ENCODE peak calls at places on chromosomes 13 and 19, in ten cellular contexts. One of them, this sample, is unnamed. For H3K4me1, the result is how much of the 10 kb centered on the place peaks cover.

GRCh38 chr19:1007852-1008251 is 7.6 kb downstream of the GRIN3B start:
- DNase-seq in upper lobe of left lung: no peak
- DNase-seq in gastrocnemius medialis: no peak
- DNase-seq in tibial nerve: no peak
- DNase-seq in A549: no peak
- DNase-seq in IMR-90: no peak
- DNase-seq in heart left ventricle: no peak
- DNase-seq in endothelial cell of umbilical vein: no peak
- DNase-seq in transverse colon: no peak
- DNase-seq in esophagus muscularis mucosa: no peak
- DNase-seq in this sample: no peak

GRCh38 chr19:32928806-32929205 is 43.0 kb downstream of the CEP89 start:
- DNase-seq in upper lobe of left lung: no peak
- DNase-seq in gastrocnemius medialis: no peak
- DNase-seq in tibial nerve: no peak
- DNase-seq in A549: peak
- DNase-seq in IMR-90: peak
- DNase-seq in heart left ventricle: no peak
- DNase-seq in endothelial cell of umbilical vein: no peak
- DNase-seq in transverse colon: no peak
- DNase-seq in esophagus muscularis mucosa: no peak
- DNase-seq in this sample: no peak

GRCh38 chr13:55199132-55199531 is 1941.6 kb upstream of the PRR20A start:
- DNase-seq in upper lobe of left lung: no peak
- DNase-seq in gastrocnemius medialis: no peak
- DNase-seq in tibial nerve: no peak
- DNase-seq in A549: no peak
- DNase-seq in IMR-90: no peak
- DNase-seq in heart left ventricle: no peak
- DNase-seq in endothelial cell of umbilical vein: no peak
- DNase-seq in transverse colon: no peak
- DNase-seq in esophagus muscularis mucosa: no peak
- DNase-seq in this sample: no peak

GRCh38 chr13:99996177-99996705 is 14.7 kb downstream of the ZIC2 start:
- DNase-seq in upper lobe of left lung: no peak
- DNase-seq in gastrocnemius medialis: no peak
- DNase-seq in tibial nerve: no peak
- DNase-seq in A549: no peak
- DNase-seq in IMR-90: no peak
- DNase-seq in heart left ventricle: no peak
- DNase-seq in endothelial cell of umbilical vein: peak
- DNase-seq in transverse colon: no peak
- DNase-seq in esophagus muscularis mucosa: no peak
- DNase-seq in this sample: no peak

GRCh38 chr13:95481051-95481775 is 71.3 kb upstream of the CLDN10 start:
- DNase-seq in upper lobe of left lung: no peak
- DNase-seq in gastrocnemius medialis: no peak
- DNase-seq in tibial nerve: no peak
- DNase-seq in A549: no peak
- DNase-seq in IMR-90: peak
- DNase-seq in heart left ventricle: no peak
- DNase-seq in endothelial cell of umbilical vein: peak
- DNase-seq in transverse colon: no peak
- DNase-seq in esophagus muscularis mucosa: no peak
- DNase-seq in this sample: no peak

GRCh38 chr13:31209172-31209818 is 9.5 kb downstream of the B3GLCT start:
- DNase-seq in upper lobe of left lung: no peak
- DNase-seq in gastrocnemius medialis: peak
- DNase-seq in tibial nerve: no peak
- DNase-seq in A549: no peak
- DNase-seq in IMR-90: peak
- DNase-seq in heart left ventricle: peak
- DNase-seq in endothelial cell of umbilical vein: peak
- DNase-seq in transverse colon: peak
- DNase-seq in esophagus muscularis mucosa: peak
- DNase-seq in this sample: no peak

GRCh38 chr13:28147489-28147888 is 9.1 kb downstream of the PAN3 start:
- DNase-seq in upper lobe of left lung: no peak
- DNase-seq in gastrocnemius medialis: no peak
- DNase-seq in tibial nerve: no peak
- DNase-seq in A549: no peak
- DNase-seq in IMR-90: peak
- DNase-seq in heart left ventricle: no peak
- DNase-seq in endothelial cell of umbilical vein: no peak
- DNase-seq in transverse colon: no peak
- DNase-seq in esophagus muscularis mucosa: no peak
- DNase-seq in this sample: no peak

GRCh38 chr19:5075603-5076002 is 106.7 kb downstream of the KDM4B start:
- DNase-seq in upper lobe of left lung: no peak
- DNase-seq in gastrocnemius medialis: no peak
- DNase-seq in tibial nerve: no peak
- DNase-seq in A549: no peak
- DNase-seq in IMR-90: no peak
- DNase-seq in heart left ventricle: no peak
- DNase-seq in endothelial cell of umbilical vein: no peak
- DNase-seq in transverse colon: no peak
- DNase-seq in esophagus muscularis mucosa: no peak
- DNase-seq in this sample: no peak

GRCh38 chr13:104759069-104759468 is 1692.9 kb upstream of the SLC10A2 start:
- DNase-seq in upper lobe of left lung: no peak
- DNase-seq in gastrocnemius medialis: no peak
- DNase-seq in tibial nerve: no peak
- DNase-seq in A549: no peak
- DNase-seq in IMR-90: no peak
- DNase-seq in heart left ventricle: no peak
- DNase-seq in endothelial cell of umbilical vein: no peak
- DNase-seq in transverse colon: no peak
- DNase-seq in esophagus muscularis mucosa: no peak
- DNase-seq in this sample: no peak

GRCh38 chr13:29524641-29525040 is 70.8 kb downstream of the SLC7A1 start:
- DNase-seq in upper lobe of left lung: no peak
- DNase-seq in gastrocnemius medialis: no peak
- DNase-seq in tibial nerve: no peak
- DNase-seq in A549: no peak
- DNase-seq in IMR-90: no peak
- DNase-seq in heart left ventricle: no peak
- DNase-seq in endothelial cell of umbilical vein: no peak
- DNase-seq in transverse colon: no peak
- DNase-seq in esophagus muscularis mucosa: no peak
- DNase-seq in this sample: peak

GRCh38 chr19:13366529-13367143 is 139.6 kb downstream of the CACNA1A start:
- DNase-seq in upper lobe of left lung: no peak
- DNase-seq in gastrocnemius medialis: no peak
- DNase-seq in tibial nerve: no peak
- DNase-seq in A549: peak
- DNase-seq in IMR-90: peak
- DNase-seq in heart left ventricle: no peak
- DNase-seq in endothelial cell of umbilical vein: peak
- DNase-seq in transverse colon: no peak
- DNase-seq in esophagus muscularis mucosa: no peak
- DNase-seq in this sample: no peak

GRCh38 chr13:71712988-71713653 is 153.9 kb downstream of the DACH1 start:
- DNase-seq in upper lobe of left lung: no peak
- DNase-seq in gastrocnemius medialis: no peak
- DNase-seq in tibial nerve: no peak
- DNase-seq in A549: no peak
- DNase-seq in IMR-90: no peak
- DNase-seq in heart left ventricle: peak
- DNase-seq in endothelial cell of umbilical vein: peak
- DNase-seq in transverse colon: no peak
- DNase-seq in esophagus muscularis mucosa: no peak
- DNase-seq in this sample: no peak

GRCh38 chr19:51749979-51750378 is 1.7 kb downstream of the FPR1 start:
- DNase-seq in upper lobe of left lung: no peak
- DNase-seq in gastrocnemius medialis: no peak
- DNase-seq in tibial nerve: no peak
- DNase-seq in A549: no peak
- DNase-seq in IMR-90: no peak
- DNase-seq in heart left ventricle: no peak
- DNase-seq in endothelial cell of umbilical vein: no peak
- DNase-seq in transverse colon: no peak
- DNase-seq in esophagus muscularis mucosa: no peak
- DNase-seq in this sample: no peak

GRCh38 chr19:15717781-15718180 is 10.0 kb upstream of the OR10H2 start:
- DNase-seq in upper lobe of left lung: no peak
- DNase-seq in gastrocnemius medialis: no peak
- DNase-seq in tibial nerve: no peak
- DNase-seq in A549: no peak
- DNase-seq in IMR-90: no peak
- DNase-seq in heart left ventricle: no peak
- DNase-seq in endothelial cell of umbilical vein: no peak
- DNase-seq in transverse colon: no peak
- DNase-seq in esophagus muscularis mucosa: peak
- DNase-seq in this sample: no peak

GRCh38 chr13:21022694-21023325 is 38.6 kb downstream of the LATS2 start:
- DNase-seq in upper lobe of left lung: no peak
- DNase-seq in gastrocnemius medialis: no peak
- DNase-seq in tibial nerve: no peak
- DNase-seq in A549: no peak
- DNase-seq in IMR-90: no peak
- DNase-seq in heart left ventricle: no peak
- DNase-seq in endothelial cell of umbilical vein: no peak
- DNase-seq in transverse colon: no peak
- DNase-seq in esophagus muscularis mucosa: no peak
- DNase-seq in this sample: no peak

GRCh38 chr19:46574533-46574932 is 26.6 kb upstream of the CALM3 start:
- DNase-seq in upper lobe of left lung: no peak
- DNase-seq in gastrocnemius medialis: no peak
- DNase-seq in tibial nerve: no peak
- DNase-seq in A549: no peak
- DNase-seq in IMR-90: no peak
- DNase-seq in heart left ventricle: no peak
- DNase-seq in endothelial cell of umbilical vein: no peak
- DNase-seq in transverse colon: no peak
- DNase-seq in esophagus muscularis mucosa: no peak
- DNase-seq in this sample: no peak

GRCh38 chr13:40181203-40181845 is 485.1 kb downstream of the FOXO1 start:
- DNase-seq in upper lobe of left lung: peak
- DNase-seq in gastrocnemius medialis: no peak
- DNase-seq in tibial nerve: no peak
- DNase-seq in A549: no peak
- DNase-seq in IMR-90: peak
- DNase-seq in heart left ventricle: no peak
- DNase-seq in endothelial cell of umbilical vein: peak
- DNase-seq in transverse colon: no peak
- DNase-seq in esophagus muscularis mucosa: no peak
- DNase-seq in this sample: no peak

GRCh38 chr19:14383556-14383897 is 2.3 kb downstream of the ADGRE5 start:
- DNase-seq in upper lobe of left lung: no peak
- DNase-seq in gastrocnemius medialis: no peak
- DNase-seq in tibial nerve: no peak
- DNase-seq in A549: no peak
- DNase-seq in IMR-90: peak
- DNase-seq in heart left ventricle: peak
- DNase-seq in endothelial cell of umbilical vein: no peak
- DNase-seq in transverse colon: peak
- DNase-seq in esophagus muscularis mucosa: no peak
- DNase-seq in this sample: no peak

DNA sequence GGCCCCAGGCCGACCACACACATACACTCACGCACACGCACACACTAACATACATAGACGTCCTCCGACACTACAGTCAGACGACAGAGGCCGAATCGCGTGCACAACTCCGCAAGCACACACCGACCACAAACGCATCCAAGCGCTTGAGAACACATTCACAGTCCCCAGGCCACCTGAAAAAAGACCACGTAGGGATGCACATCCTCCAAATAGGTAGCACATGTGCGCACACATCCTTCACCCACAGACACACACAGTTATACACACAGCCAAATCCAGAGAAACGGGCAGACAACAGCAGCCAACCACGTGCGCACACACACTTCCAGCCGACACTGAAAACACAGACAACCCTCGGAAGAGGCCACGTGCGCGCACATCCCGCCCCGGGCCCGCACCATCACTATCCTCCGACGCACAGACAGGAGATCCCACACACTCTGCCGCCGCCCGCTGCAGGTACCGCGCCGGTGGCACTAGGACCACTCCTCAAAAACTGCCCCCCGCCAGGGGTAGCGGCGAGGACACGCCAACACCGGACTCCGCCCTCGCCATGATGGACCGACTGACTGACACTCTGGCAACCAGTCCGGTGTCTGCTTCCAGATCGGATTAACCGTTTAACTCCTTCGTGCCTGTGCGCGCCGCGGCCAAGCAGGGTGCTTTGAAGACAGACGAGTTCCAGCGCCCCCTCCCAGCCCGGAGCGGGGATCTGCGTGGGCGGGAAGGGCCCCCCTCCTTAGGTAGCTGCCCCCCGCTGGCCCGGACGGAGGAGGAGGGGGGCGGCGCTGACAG is 493 bp upstream of the PDE4A start:
- DNase-seq in upper lobe of left lung: no peak
- DNase-seq in gastrocnemius medialis: no peak
- DNase-seq in tibial nerve: no peak
- DNase-seq in A549: peak
- DNase-seq in IMR-90: peak
- DNase-seq in heart left ventricle: no peak
- DNase-seq in endothelial cell of umbilical vein: no peak
- DNase-seq in transverse colon: no peak
- DNase-seq in esophagus muscularis mucosa: no peak
- DNase-seq in this sample: no peak
- H3K4me1 ChIP-seq in upper lobe of left lung: half or more
- H3K4me1 ChIP-seq in gastrocnemius medialis: under half
- H3K4me1 ChIP-seq in tibial nerve: under half
- H3K4me1 ChIP-seq in A549: under half
- H3K4me1 ChIP-seq in IMR-90: under half
- H3K4me1 ChIP-seq in heart left ventricle: half or more
- H3K4me1 ChIP-seq in endothelial cell of umbilical vein: under half
- H3K4me1 ChIP-seq in transverse colon: under half
- H3K4me1 ChIP-seq in esophagus muscularis mucosa: half or more
- H3K4me1 ChIP-seq in this sample: under half

GRCh38 chr13:113758651-113759524 is at the start of gene TMEM255B:
- DNase-seq in upper lobe of left lung: peak
- DNase-seq in gastrocnemius medialis: peak
- DNase-seq in tibial nerve: peak
- DNase-seq in A549: peak
- DNase-seq in IMR-90: peak
- DNase-seq in heart left ventricle: peak
- DNase-seq in endothelial cell of umbilical vein: peak
- DNase-seq in transverse colon: peak
- DNase-seq in esophagus muscularis mucosa: peak
- DNase-seq in this sample: peak
- TF ChIP-seq POLR2A in upper lobe of left lung: peak
- TF ChIP-seq POLR2A in gastrocnemius medialis: no peak
- TF ChIP-seq POLR2A in tibial nerve: no peak
- TF ChIP-seq POLR2A in A549: no peak
- TF ChIP-seq POLR2A in IMR-90: no peak
- TF ChIP-seq POLR2A in heart left ventricle: no peak
- TF ChIP-seq POLR2A in endothelial cell of umbilical vein: peak
- TF ChIP-seq POLR2A in transverse colon: peak
- TF ChIP-seq POLR2A in esophagus muscularis mucosa: no peak
- TF ChIP-seq POLR2A in this sample: no peak

GRCh38 chr13:77016241-77016812 is 10.6 kb downstream of the FBXL3 start:
- DNase-seq in upper lobe of left lung: no peak
- DNase-seq in gastrocnemius medialis: no peak
- DNase-seq in tibial nerve: no peak
- DNase-seq in A549: no peak
- DNase-seq in IMR-90: no peak
- DNase-seq in heart left ventricle: no peak
- DNase-seq in endothelial cell of umbilical vein: no peak
- DNase-seq in transverse colon: no peak
- DNase-seq in esophagus muscularis mucosa: no peak
- DNase-seq in this sample: no peak
- H3K4me1 ChIP-seq in upper lobe of left lung: under half
- H3K4me1 ChIP-seq in gastrocnemius medialis: half or more
- H3K4me1 ChIP-seq in tibial nerve: under half
- H3K4me1 ChIP-seq in A549: under half
- H3K4me1 ChIP-seq in IMR-90: under half
- H3K4me1 ChIP-seq in heart left ventricle: half or more
- H3K4me1 ChIP-seq in endothelial cell of umbilical vein: under half
- H3K4me1 ChIP-seq in transverse colon: half or more
- H3K4me1 ChIP-seq in esophagus muscularis mucosa: half or more
- H3K4me1 ChIP-seq in this sample: half or more

GRCh38 chr19:39833464-39834286 is at the start of gene DYRK1B:
- DNase-seq in upper lobe of left lung: peak
- DNase-seq in gastrocnemius medialis: peak
- DNase-seq in tibial nerve: peak
- DNase-seq in A549: peak
- DNase-seq in IMR-90: peak
- DNase-seq in heart left ventricle: peak
- DNase-seq in endothelial cell of umbilical vein: peak
- DNase-seq in transverse colon: peak
- DNase-seq in esophagus muscularis mucosa: peak
- DNase-seq in this sample: peak
- TF ChIP-seq POLR2A in upper lobe of left lung: peak
- TF ChIP-seq POLR2A in gastrocnemius medialis: no peak
- TF ChIP-seq POLR2A in tibial nerve: peak
- TF ChIP-seq POLR2A in A549: peak
- TF ChIP-seq POLR2A in IMR-90: peak
- TF ChIP-seq POLR2A in heart left ventricle: no peak
- TF ChIP-seq POLR2A in endothelial cell of umbilical vein: peak
- TF ChIP-seq POLR2A in transverse colon: peak
- TF ChIP-seq POLR2A in esophagus muscularis mucosa: no peak
- TF ChIP-seq POLR2A in this sample: peak